ENCODE peak calls at places on chromosomes 3 and 15, in four cellular contexts. X, Z, V and B are unnamed samples.

GRCh38 chr3:114506622-114507300 is 212.9 kb downstream of the TIGIT start:
- DNase-seq in Z (no peak), V (no peak), X (no peak), B (no peak)

GRCh38 chr3:18085429-18085828 is 339.7 kb downstream of the SATB1 start:
- DNase-seq in Z (no peak), X (no peak), V (no peak), B (no peak)

GRCh38 chr15:38533416-38533915 is 31.1 kb downstream of the RASGRP1 start:
- DNase-seq in V (no peak), Z (no peak), X (no peak), B (no peak)

GRCh38 chr15:58475573-58476524 is 44.1 kb downstream of the LIPC start:
- DNase-seq in Z (no peak), X (no peak), V (no peak), B (peak; percentile 94)

GRCh38 chr3:127349501-127350171 is 61.8 kb upstream of the PRR20G start:
- DNase-seq in V (no peak), X (no peak), Z (no peak), B (no peak)

GRCh38 chr15:67884514-67885225 is 44.8 kb upstream of the RNU6-1 start:
- DNase-seq in Z (peak; percentile 94), X (peak; percentile 88), V (no peak), B (peak; percentile 89)

GRCh38 chr3:52401551-52401950 is 43.4 kb downstream of the SEMA3G start:
- DNase-seq in V (no peak), Z (no peak), X (no peak), B (no peak)

GRCh38 chr15:39583586-39584265 is 2.8 kb downstream of the THBS1 start:
- DNase-seq in Z (peak; percentile 39), X (peak; percentile 36), V (no peak), B (peak; percentile 25)

GRCh38 chr3:13072239-13073041 is 789 bp downstream of the IQSEC1 start:
- DNase-seq in V (peak; percentile 36), X (peak; percentile 83), Z (no peak), B (no peak)

GRCh38 chr15:81859737-81860516 is 185.9 kb downstream of the MEX3B start:
- DNase-seq in Z (no peak), V (no peak), X (no peak), B (no peak)

GRCh38 chr15:82043130-82043673 is 2.6 kb downstream of the MEX3B start:
- DNase-seq in Z (no peak), X (peak; percentile 69), V (no peak), B (no peak)

GRCh38 chr15:89163271-89164055 is 57.9 kb downstream of the RLBP1 start:
- DNase-seq in X (no peak), Z (no peak), V (no peak), B (no peak)

GRCh38 chr3:43865376-43865775 is 174.6 kb downstream of the ABHD5 start:
- DNase-seq in V (no peak), X (no peak), Z (no peak), B (no peak)

GRCh38 chr3:196144383-196145105 is 62.7 kb upstream of the TFRC start:
- DNase-seq in X (no peak), Z (no peak), V (no peak), B (no peak)

GRCh38 chr15:34217587-34218225 is 7.1 kb upstream of the EMC4 start:
- DNase-seq in V (no peak), X (no peak), Z (no peak), B (no peak)

GRCh38 chr3:24128195-24129005 is 183.3 kb downstream of the NR1D2 start:
- DNase-seq in V (no peak), X (no peak), Z (no peak), B (no peak)

GRCh38 chr3:151091685-151092352 is 6.4 kb downstream of the MED12L start:
- DNase-seq in X (no peak), Z (no peak), V (no peak), B (no peak)

GRCh38 chr3:186254676-186255665 is 107.1 kb downstream of the DGKG start:
- DNase-seq in V (peak; percentile 68), X (no peak), Z (no peak), B (no peak)

GRCh38 chr3:139561959-139562676 is 22.6 kb upstream of the RBP1 start:
- DNase-seq in Z (peak; percentile 35), V (no peak), X (peak; percentile 55), B (peak; percentile 47)

GRCh38 chr3:172143060-172143451 is 103.7 kb downstream of the FNDC3B start:
- DNase-seq in X (no peak), Z (no peak), V (no peak), B (no peak)

GRCh38 chr3:12991481-12991837 is 81.8 kb downstream of the IQSEC1 start:
- DNase-seq in X (no peak), Z (no peak), V (no peak), B (no peak)

GRCh38 chr3:145698749-145699148 is 462.2 kb downstream of the PLOD2 start:
- DNase-seq in V (no peak), X (no peak), Z (no peak), B (no peak)

GRCh38 chr3:124592658-124593441 is 137.4 kb upstream of the UMPS start:
- DNase-seq in Z (no peak), X (no peak), V (peak; percentile 70), B (no peak)

GRCh38 chr3:155497930-155498647 is 204.6 kb upstream of the STRIT1 start:
- DNase-seq in Z (no peak), X (no peak), V (no peak), B (peak; percentile 7)

GRCh38 chr3:5974637-5975322 is 787.3 kb downstream of the EDEM1 start:
- DNase-seq in Z (no peak), V (no peak), X (no peak), B (no peak)

GRCh38 chr3:182954553-182954952 is 25.8 kb downstream of the DCUN1D1 start:
- DNase-seq in X (no peak), Z (no peak), V (no peak), B (no peak)

GRCh38 chr3:182957676-182958075 is 22.7 kb downstream of the DCUN1D1 start:
- DNase-seq in X (no peak), Z (no peak), V (no peak), B (no peak)

GRCh38 chr3:182964179-182964578 is 16.2 kb downstream of the DCUN1D1 start:
- DNase-seq in Z (no peak), V (no peak), X (no peak), B (no peak)

GRCh38 chr3:182962162-182962561 is 18.2 kb downstream of the DCUN1D1 start:
- DNase-seq in Z (no peak), V (no peak), X (no peak), B (no peak)

GRCh38 chr3:182959474-182960350 is 20.6 kb downstream of the DCUN1D1 start:
- DNase-seq in V (no peak), X (no peak), Z (peak; percentile 42), B (no peak)
- TF ChIP-seq SMC3 in V (no peak), X (no peak), Z (no peak), B (no peak)

DNA sequence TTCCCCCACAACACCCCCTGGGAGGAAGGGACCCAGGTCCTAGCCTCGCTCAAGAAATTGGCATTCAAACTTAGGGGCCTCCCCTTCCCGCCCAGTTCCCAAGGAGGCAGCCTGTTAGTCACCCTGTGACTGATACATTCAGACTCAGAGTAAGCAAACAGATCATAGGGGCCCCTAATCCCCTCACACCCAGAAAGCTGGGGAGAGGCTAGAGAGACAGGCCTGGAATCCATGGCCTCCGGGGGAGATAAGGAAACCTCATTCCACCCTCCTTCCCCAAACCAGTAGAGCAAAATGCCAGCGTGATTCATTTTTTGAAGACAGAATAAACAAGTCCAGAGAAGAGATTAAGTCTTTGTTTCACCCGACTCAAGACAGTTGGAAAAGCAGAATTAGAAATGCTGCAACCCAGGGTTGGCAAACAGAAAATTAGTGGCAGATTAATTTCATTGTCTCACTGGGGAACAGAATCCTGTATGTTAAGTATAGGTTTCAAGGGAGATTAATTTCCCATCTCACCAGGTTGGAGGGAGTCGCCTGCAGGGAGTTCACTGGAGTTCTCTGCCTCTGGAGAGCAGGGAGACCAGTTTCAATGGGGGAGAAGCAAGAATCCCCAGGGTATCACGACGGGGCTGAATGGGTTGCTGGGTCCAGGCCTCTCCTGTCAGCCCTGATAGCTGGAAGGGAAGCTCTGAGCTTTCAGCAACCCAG is 268.3 kb downstream of the UACA start:
- DNase-seq in X (peak; percentile 54), V (no peak), Z (no peak), B (peak; percentile 43)
- TF ChIP-seq MXI1 in X (no peak), V (no peak), Z (no peak), B (no peak)

DNA sequence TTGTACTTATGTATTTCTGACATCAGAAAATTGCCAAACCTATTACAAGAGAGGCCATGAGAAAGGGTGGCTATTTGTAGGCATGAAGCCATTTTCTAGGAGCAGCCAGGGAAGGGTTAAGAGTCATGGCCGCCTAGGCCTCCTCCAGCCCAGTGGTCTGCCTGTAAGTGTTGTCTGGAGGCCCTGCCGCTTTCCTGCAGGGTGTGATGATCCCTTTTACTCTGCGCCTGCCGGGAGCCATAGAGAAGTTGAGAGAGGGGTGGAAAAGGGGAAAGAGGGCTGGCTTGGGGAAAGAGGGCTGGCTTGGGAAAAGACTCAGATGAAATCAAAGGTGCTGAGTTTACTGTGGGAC is 29.1 kb upstream of the KCTD6 start:
- DNase-seq in V (no peak), Z (no peak), X (no peak), B (peak; percentile 20)
- TF ChIP-seq GABPA in V (no peak), Z (no peak), X (no peak), B (no peak)

GRCh38 chr3:50241163-50241562 is 5.2 kb downstream of the GNAI2 start:
- DNase-seq in V (no peak), X (no peak), Z (no peak), B (no peak)
- TF ChIP-seq SMC3 in V (no peak), X (no peak), Z (no peak), B (no peak)

DNA sequence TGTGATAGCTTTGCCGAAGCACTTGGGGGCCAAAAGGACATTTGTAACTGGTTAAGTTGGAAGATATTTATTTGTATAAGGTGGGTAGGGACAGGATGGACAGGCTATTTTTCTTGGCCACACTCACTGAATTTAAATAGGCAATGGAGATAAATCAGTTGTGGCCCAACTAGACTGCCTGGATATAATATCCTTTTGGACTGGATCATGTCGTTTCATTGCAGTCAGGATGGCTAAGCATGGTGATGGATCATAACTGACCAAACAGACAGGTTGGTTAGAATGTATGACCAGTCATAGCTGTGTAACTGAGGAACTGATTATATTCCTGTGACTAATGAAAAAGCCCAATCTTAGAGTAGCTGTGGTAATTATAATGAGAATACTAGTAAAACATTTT is 284.0 kb downstream of the LPP start:
- DNase-seq in X (no peak), V (no peak), Z (no peak), B (no peak)
- TF ChIP-seq MXI1 in X (no peak), V (no peak), Z (no peak), B (no peak)

DNA sequence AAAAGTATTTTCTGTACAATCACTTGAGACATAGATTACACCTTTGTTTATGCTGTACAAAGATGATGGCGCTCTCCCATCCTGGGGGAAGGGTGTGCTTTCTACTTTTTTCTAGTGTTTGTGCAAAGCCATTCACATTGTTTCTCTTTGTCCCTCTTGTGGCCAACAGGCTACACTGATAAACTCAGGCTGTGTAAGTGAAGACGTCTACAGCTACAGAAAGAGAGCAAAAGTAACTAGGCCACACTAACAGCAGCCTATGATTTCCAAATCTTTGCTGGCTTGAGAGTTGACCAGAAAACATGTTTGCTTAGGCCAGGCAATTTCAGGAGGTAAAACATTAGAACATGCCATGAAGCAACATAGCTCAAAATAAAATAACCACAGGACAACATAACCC is 75.1 kb downstream of the FOXB1 start:
- DNase-seq in Z (no peak), V (no peak), X (no peak), B (no peak)
- TF ChIP-seq GABPA in Z (no peak), V (no peak), X (no peak), B (no peak)

DNA sequence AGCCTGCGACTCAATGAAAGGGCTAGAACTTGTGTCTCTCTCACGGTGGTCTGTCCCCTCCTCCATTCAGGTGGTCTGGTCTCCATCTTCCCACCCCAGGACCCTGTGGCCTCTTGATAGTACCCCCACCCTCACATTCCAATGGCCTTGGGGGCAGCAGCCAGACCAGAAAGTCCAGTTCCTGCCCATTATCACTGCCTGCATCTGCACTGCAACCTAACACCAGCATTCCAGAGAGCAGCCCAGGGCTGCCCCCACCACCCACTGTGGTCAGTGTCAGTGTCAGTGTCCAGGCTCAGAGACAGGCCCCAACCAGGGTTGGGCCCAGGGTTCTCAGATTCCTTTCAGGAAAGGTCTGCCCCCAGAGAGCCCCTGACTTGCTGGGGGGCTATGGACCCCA is 12.6 kb downstream of the IGDCC3 start:
- DNase-seq in Z (no peak), X (no peak), V (no peak), B (peak; percentile 56)
- TF ChIP-seq SMC3 in Z (no peak), X (no peak), V (no peak), B (no peak)